ENCODE peak calls at places on chromosomes 2 and 18, in ten cellular contexts. G is stomach, P is HCT116, V is transverse colon, N is HepG2, Y is breast epithelium, A is sigmoid colon, M is H1, T is K562, X is upper lobe of left lung. Q is an unnamed sample.

GRCh38 chr2:15941483-15941853 is 1.1 kb downstream of the MYCN start:
- DNase-seq in G (no peak), P (no peak), V (no peak), N (no peak), Y (no peak), A (no peak), M (peak), T (no peak), X (peak), Q (no peak)

GRCh38 chr2:227817940-227818568 is 4.4 kb downstream of the CCL20 start:
- DNase-seq in G (peak), P (peak), V (peak), N (peak), Y (peak), A (peak), M (no peak), T (no peak), X (peak), Q (peak)

GRCh38 chr2:223815186-223815883 is 22.0 kb downstream of the AP1S3 start:
- DNase-seq in G (no peak), P (peak), V (no peak), N (peak), Y (no peak), A (no peak), M (peak), T (no peak), X (no peak), Q (no peak)

GRCh38 chr18:8657873-8658521 is 47.4 kb upstream of the MTCL1 start:
- DNase-seq in G (no peak), P (no peak), V (no peak), N (no peak), Y (no peak), A (no peak), M (no peak), T (peak), X (no peak), Q (no peak)

GRCh38 chr2:219001577-219002394 is 8.6 kb upstream of the CRYBA2 start:
- DNase-seq in G (peak), P (peak), V (peak), N (peak), Y (peak), A (no peak), M (peak), T (peak), X (peak), Q (peak)

GRCh38 chr2:25872134-25872533 is 6.2 kb downstream of the ASXL2 start:
- DNase-seq in G (no peak), P (no peak), V (no peak), N (no peak), Y (no peak), A (no peak), M (no peak), T (no peak), X (no peak), Q (no peak)

GRCh38 chr2:72011356-72011661 is 136.4 kb downstream of the CYP26B1 start:
- DNase-seq in G (peak), P (no peak), V (no peak), N (no peak), Y (no peak), A (no peak), M (no peak), T (no peak), X (peak), Q (no peak)

GRCh38 chr2:132632000-132632649 is 37.9 kb downstream of the LYPD1 start:
- DNase-seq in G (no peak), P (no peak), V (peak), N (peak), Y (no peak), A (no peak), M (no peak), T (no peak), X (no peak), Q (no peak)

GRCh38 chr2:121095257-121096080 is 189.5 kb downstream of the TFCP2L1 start:
- DNase-seq in G (peak), P (peak), V (peak), N (peak), Y (peak), A (peak), M (peak), T (peak), X (peak), Q (peak)

GRCh38 chr18:7158201-7158600 is 40.6 kb upstream of the LAMA1 start:
- DNase-seq in G (no peak), P (no peak), V (no peak), N (no peak), Y (no peak), A (peak), M (peak), T (no peak), X (no peak), Q (no peak)

GRCh38 chr2:39632871-39633270 is 32.8 kb upstream of the TMEM178A start:
- DNase-seq in G (no peak), P (no peak), V (no peak), N (no peak), Y (no peak), A (no peak), M (no peak), T (no peak), X (no peak), Q (no peak)

GRCh38 chr2:233153146-233153798 is 93.1 kb downstream of the INPP5D start:
- DNase-seq in G (no peak), P (no peak), V (no peak), N (no peak), Y (no peak), A (no peak), M (no peak), T (no peak), X (no peak), Q (no peak)

GRCh38 chr2:46669996-46670793 is 190.8 kb downstream of the TMEM247 start:
- DNase-seq in G (no peak), P (no peak), V (no peak), N (no peak), Y (no peak), A (no peak), M (no peak), T (no peak), X (no peak), Q (no peak)

GRCh38 chr18:58369616-58370015 is 259.3 kb downstream of the ALPK2 start:
- DNase-seq in G (no peak), P (no peak), V (no peak), N (no peak), Y (no peak), A (no peak), M (no peak), T (no peak), X (no peak), Q (no peak)

GRCh38 chr2:16615687-16616615 is 49.7 kb downstream of the CYRIA start:
- DNase-seq in G (no peak), P (no peak), V (no peak), N (no peak), Y (no peak), A (peak), M (no peak), T (no peak), X (no peak), Q (no peak)

GRCh38 chr2:65639156-65639876 is 206.9 kb upstream of the SPRED2 start:
- DNase-seq in G (no peak), P (no peak), V (no peak), N (no peak), Y (no peak), A (peak), M (no peak), T (no peak), X (no peak), Q (no peak)

GRCh38 chr2:217801115-217801531 is 201.7 kb downstream of the TNS1 start:
- DNase-seq in G (no peak), P (no peak), V (no peak), N (no peak), Y (peak), A (peak), M (no peak), T (no peak), X (no peak), Q (no peak)

GRCh38 chr2:176642074-176642473 is 372.8 kb downstream of the MTX2 start:
- DNase-seq in G (no peak), P (no peak), V (no peak), N (no peak), Y (no peak), A (no peak), M (no peak), T (no peak), X (no peak), Q (no peak)

GRCh38 chr2:84850471-84850870 is 30.4 kb downstream of the TRABD2A start:
- DNase-seq in G (no peak), P (no peak), V (no peak), N (no peak), Y (no peak), A (no peak), M (no peak), T (no peak), X (no peak), Q (no peak)

GRCh38 chr2:178227187-178227586 is 32.9 kb downstream of the OSBPL6 start:
- DNase-seq in G (no peak), P (no peak), V (no peak), N (no peak), Y (no peak), A (no peak), M (no peak), T (no peak), X (no peak), Q (no peak)

GRCh38 chr2:127149384-127149783 is 42.4 kb upstream of the BIN1 start:
- DNase-seq in G (no peak), P (no peak), V (no peak), N (no peak), Y (no peak), A (no peak), M (no peak), T (no peak), X (no peak), Q (no peak)

GRCh38 chr2:36481709-36482108 is 116.3 kb downstream of the FEZ2 start:
- DNase-seq in G (no peak), P (no peak), V (no peak), N (no peak), Y (no peak), A (no peak), M (no peak), T (no peak), X (no peak), Q (no peak)

GRCh38 chr2:156156580-156156979 is 175.9 kb downstream of the NR4A2 start:
- DNase-seq in G (no peak), P (no peak), V (peak), N (peak), Y (no peak), A (no peak), M (no peak), T (no peak), X (no peak), Q (no peak)

GRCh38 chr2:213688129-213688528 is 403.9 kb downstream of the SPAG16 start:
- DNase-seq in G (no peak), P (no peak), V (no peak), N (no peak), Y (no peak), A (no peak), M (no peak), T (no peak), X (no peak), Q (no peak)

GRCh38 chr2:31983762-31984467 is 26.9 kb downstream of the MEMO1 start:
- DNase-seq in G (no peak), P (no peak), V (no peak), N (no peak), Y (no peak), A (no peak), M (no peak), T (no peak), X (no peak), Q (no peak)

GRCh38 chr2:241540766-241541561 is 17.6 kb upstream of the BOK start:
- DNase-seq in G (peak), P (peak), V (peak), N (no peak), Y (peak), A (no peak), M (peak), T (peak), X (peak), Q (peak)

GRCh38 chr18:25072205-25072604 is 279.8 kb downstream of the ZNF521 start:
- DNase-seq in G (no peak), P (no peak), V (no peak), N (no peak), Y (no peak), A (no peak), M (no peak), T (no peak), X (no peak), Q (no peak)

GRCh38 chr2:39642054-39642742 is 23.5 kb upstream of the TMEM178A start:
- DNase-seq in G (no peak), P (peak), V (no peak), N (peak), Y (no peak), A (no peak), M (no peak), T (no peak), X (no peak), Q (no peak)

GRCh38 chr2:134347756-134348155 is 93.9 kb downstream of the MGAT5 start:
- DNase-seq in G (no peak), P (no peak), V (no peak), N (no peak), Y (no peak), A (no peak), M (no peak), T (no peak), X (no peak), Q (no peak)

GRCh38 chr18:31684279-31685096 is at the start of gene B4GALT6:
- DNase-seq in G (no peak), P (no peak), V (peak), N (no peak), Y (no peak), A (no peak), M (peak), T (peak), X (no peak), Q (peak)

GRCh38 chr2:182047544-182047943 is 61.9 kb downstream of the PPP1R1C start:
- DNase-seq in G (no peak), P (no peak), V (no peak), N (no peak), Y (no peak), A (no peak), M (no peak), T (no peak), X (no peak), Q (no peak)

GRCh38 chr2:103815732-103816131 is 1038.2 kb upstream of the POU3F3 start:
- DNase-seq in G (no peak), P (no peak), V (no peak), N (no peak), Y (no peak), A (no peak), M (no peak), T (no peak), X (no peak), Q (no peak)

GRCh38 chr2:239726631-239727181 is 298.4 kb downstream of the NDUFA10 start:
- DNase-seq in G (no peak), P (no peak), V (no peak), N (no peak), Y (peak), A (peak), M (no peak), T (no peak), X (peak), Q (no peak)

GRCh38 chr2:239729151-239729550 is 296.0 kb downstream of the NDUFA10 start:
- DNase-seq in G (no peak), P (no peak), V (no peak), N (no peak), Y (no peak), A (peak), M (no peak), T (no peak), X (no peak), Q (no peak)

GRCh38 chr2:239728751-239729150 is 296.4 kb downstream of the NDUFA10 start:
- DNase-seq in G (no peak), P (no peak), V (no peak), N (no peak), Y (no peak), A (peak), M (no peak), T (no peak), X (no peak), Q (no peak)

GRCh38 chr2:239727182-239727775 is 297.9 kb downstream of the NDUFA10 start:
- DNase-seq in G (no peak), P (no peak), V (no peak), N (no peak), Y (peak), A (peak), M (no peak), T (no peak), X (peak), Q (no peak)

GRCh38 chr2:239727776-239728600 is 297.2 kb downstream of the NDUFA10 start:
- DNase-seq in G (no peak), P (no peak), V (no peak), N (no peak), Y (no peak), A (peak), M (no peak), T (no peak), X (no peak), Q (no peak)
- H3K27ac ChIP-seq in G (no peak), P (no peak), V (no peak), N (no peak), Y (no peak), A (no peak), M (no peak), T (no peak), X (no peak), Q (no peak)

DNA sequence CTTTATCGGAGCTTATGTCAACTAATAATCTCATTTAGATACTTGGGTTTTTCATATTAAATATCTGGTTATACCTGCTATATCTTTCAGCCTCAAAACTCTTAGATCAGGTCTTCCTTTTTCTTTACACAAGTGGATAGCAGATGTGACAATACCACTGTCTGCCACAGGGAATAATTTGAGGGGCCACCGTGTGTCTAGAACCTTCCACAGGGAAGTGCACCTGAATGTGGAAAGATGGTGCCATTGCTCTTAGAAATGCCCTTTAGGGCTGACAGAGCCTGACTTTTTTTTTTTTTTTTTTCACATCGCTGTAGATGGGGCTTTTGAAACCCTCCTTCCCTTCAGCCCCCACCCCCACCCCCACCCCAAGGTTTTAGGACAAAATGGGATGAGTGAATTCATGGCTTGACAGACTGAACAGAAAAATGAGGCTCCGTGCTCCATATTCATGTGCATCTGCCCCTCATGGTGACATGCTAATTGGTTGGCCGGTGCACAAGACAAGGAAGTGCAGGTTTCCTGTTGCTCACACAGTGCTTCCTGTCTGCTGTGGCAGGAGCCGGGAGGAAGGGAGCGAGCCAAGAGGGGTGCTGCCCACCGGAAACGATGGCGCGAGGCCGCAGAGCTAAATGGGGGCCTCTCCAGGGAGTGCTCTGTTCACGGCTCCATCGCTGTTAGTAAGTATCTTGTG is 246.0 kb downstream of the LDLRAD4 start:
- DNase-seq in G (peak), P (no peak), V (peak), N (no peak), Y (no peak), A (peak), M (no peak), T (peak), X (peak), Q (no peak)
- TF ChIP-seq POLR2A in G (no peak), P (no peak), V (no peak), N (no peak), Y (no peak), A (no peak), M (no peak), T (no peak), X (no peak), Q (no peak)

GRCh38 chr18:6056171-6056932 is 161.0 kb upstream of the TMEM200C start:
- DNase-seq in G (no peak), P (no peak), V (no peak), N (peak), Y (no peak), A (no peak), M (no peak), T (no peak), X (no peak), Q (no peak)
- TF ChIP-seq POLR2AphosphoS5 in G (no peak), P (no peak), V (no peak), N (no peak), Y (no peak), A (no peak), M (no peak), T (no peak), X (no peak), Q (no peak)

DNA sequence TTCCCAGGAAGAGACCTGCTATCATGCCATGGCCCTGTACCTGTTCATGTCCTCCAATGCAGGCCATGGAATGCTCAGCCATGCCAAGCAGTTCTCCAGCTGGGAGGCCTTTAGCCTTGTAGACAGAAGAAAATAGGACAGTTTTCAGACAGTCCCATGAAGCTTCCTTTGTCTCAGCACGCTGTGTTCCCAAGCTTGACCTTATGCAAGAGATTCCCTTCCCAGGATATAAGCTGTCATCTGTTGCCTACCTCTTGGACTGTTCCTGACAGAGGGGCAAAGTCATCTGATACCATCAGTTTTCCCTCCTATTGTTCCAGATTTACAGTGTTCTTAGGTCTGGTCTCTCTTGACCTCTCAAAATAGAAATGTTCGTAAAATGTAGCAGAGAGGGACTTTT is 96.6 kb upstream of the EML6 start:
- DNase-seq in G (no peak), P (no peak), V (no peak), N (no peak), Y (no peak), A (no peak), M (no peak), T (no peak), X (no peak), Q (no peak)
- H3K27ac ChIP-seq in G (peak), P (no peak), V (no peak), N (no peak), Y (no peak), A (no peak), M (no peak), T (no peak), X (peak), Q (peak)

GRCh38 chr18:77086034-77086433 is 46.5 kb downstream of the MBP start:
- DNase-seq in G (no peak), P (no peak), V (no peak), N (no peak), Y (no peak), A (no peak), M (no peak), T (no peak), X (no peak), Q (no peak)
- TF ChIP-seq POLR2A in G (no peak), P (no peak), V (no peak), N (no peak), Y (no peak), A (no peak), M (no peak), T (no peak), X (no peak), Q (no peak)

GRCh38 chr2:165466386-165466785 is 3.1 kb upstream of the CSRNP3 start:
- DNase-seq in G (no peak), P (no peak), V (no peak), N (no peak), Y (no peak), A (no peak), M (no peak), T (no peak), X (no peak), Q (no peak)

GRCh38 chr2:165471349-165471975 is 2.0 kb downstream of the CSRNP3 start:
- DNase-seq in G (no peak), P (no peak), V (no peak), N (no peak), Y (no peak), A (no peak), M (no peak), T (no peak), X (no peak), Q (no peak)

GRCh38 chr2:165467921-165468320 is 1.6 kb upstream of the CSRNP3 start:
- DNase-seq in G (no peak), P (no peak), V (no peak), N (no peak), Y (no peak), A (no peak), M (no peak), T (no peak), X (no peak), Q (no peak)

GRCh38 chr2:165470351-165470750 is 853 bp downstream of the CSRNP3 start:
- DNase-seq in G (no peak), P (no peak), V (no peak), N (no peak), Y (no peak), A (no peak), M (no peak), T (no peak), X (no peak), Q (no peak)

DNA sequence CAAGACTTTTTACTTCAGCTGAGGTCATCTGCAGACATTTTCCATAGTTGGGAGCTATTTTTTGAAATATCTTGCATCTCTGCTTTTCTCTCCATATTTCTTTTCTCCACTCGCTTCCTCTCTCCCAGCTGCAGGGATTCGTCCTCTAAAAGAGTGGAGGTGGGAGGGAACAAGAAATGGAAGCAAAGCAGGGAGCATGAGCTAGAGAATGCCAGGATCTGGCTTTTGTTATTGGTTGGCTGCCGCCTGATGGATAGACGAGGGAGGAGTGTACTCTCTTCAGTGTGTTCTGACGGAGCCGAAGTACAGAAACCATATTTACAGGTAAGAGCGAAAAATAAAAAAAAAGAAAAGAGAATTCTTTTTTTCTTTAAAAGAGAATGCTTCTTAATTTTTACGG is at the start of gene CSRNP3:
- DNase-seq in G (peak), P (peak), V (peak), N (peak), Y (peak), A (peak), M (no peak), T (no peak), X (peak), Q (peak)
- TF ChIP-seq POLR2AphosphoS5 in G (peak), P (no peak), V (peak), N (no peak), Y (no peak), A (peak), M (no peak), T (no peak), X (no peak), Q (peak)